ENCODE peak calls at places on chromosomes 1 and 21, in eight cellular contexts. One of them, this sample, is unnamed.

GRCh38 chr1:173208868-173209267 is 1.7 kb upstream of the TNFSF4 start:
- DNase-seq in NT2/D1: no peak
- DNase-seq in tibial nerve: no peak
- DNase-seq in effector memory CD4-positive, alpha-beta T cell: no peak
- DNase-seq in heart left ventricle: no peak
- DNase-seq in hepatocyte: no peak
- DNase-seq in aorta: no peak
- DNase-seq in IMR-90: no peak
- DNase-seq in this sample: no peak

GRCh38 chr1:164576311-164577271 is 17.6 kb downstream of the PBX1 start:
- DNase-seq in heart left ventricle: peak; percentile 41
- DNase-seq in IMR-90: peak; percentile 88
- DNase-seq in effector memory CD4-positive, alpha-beta T cell: no peak
- DNase-seq in aorta: peak; percentile 61
- DNase-seq in hepatocyte: no peak
- DNase-seq in tibial nerve: no peak
- DNase-seq in NT2/D1: no peak
- DNase-seq in this sample: no peak

GRCh38 chr1:38034871-38035270 is 11.7 kb downstream of the POU3F1 start:
- DNase-seq in hepatocyte: no peak
- DNase-seq in NT2/D1: no peak
- DNase-seq in aorta: no peak
- DNase-seq in tibial nerve: no peak
- DNase-seq in effector memory CD4-positive, alpha-beta T cell: no peak
- DNase-seq in IMR-90: no peak
- DNase-seq in heart left ventricle: no peak
- DNase-seq in this sample: no peak

GRCh38 chr1:108050911-108051624 is 86.1 kb upstream of the VAV3 start:
- DNase-seq in tibial nerve: no peak
- DNase-seq in hepatocyte: no peak
- DNase-seq in effector memory CD4-positive, alpha-beta T cell: no peak
- DNase-seq in aorta: no peak
- DNase-seq in IMR-90: no peak
- DNase-seq in NT2/D1: no peak
- DNase-seq in heart left ventricle: no peak
- DNase-seq in this sample: no peak

GRCh38 chr1:47175227-47175934 is 14.5 kb downstream of the PDZK1IP1 start:
- DNase-seq in NT2/D1: peak; percentile 71
- DNase-seq in effector memory CD4-positive, alpha-beta T cell: no peak
- DNase-seq in IMR-90: peak; percentile 54
- DNase-seq in aorta: no peak
- DNase-seq in heart left ventricle: no peak
- DNase-seq in hepatocyte: peak; percentile 79
- DNase-seq in tibial nerve: peak; percentile 74
- DNase-seq in this sample: peak; percentile 31

GRCh38 chr1:241408170-241408569 is 51.2 kb upstream of the RGS7 start:
- DNase-seq in tibial nerve: no peak
- DNase-seq in NT2/D1: no peak
- DNase-seq in effector memory CD4-positive, alpha-beta T cell: no peak
- DNase-seq in heart left ventricle: no peak
- DNase-seq in IMR-90: peak; percentile 43
- DNase-seq in aorta: no peak
- DNase-seq in hepatocyte: peak; percentile 21
- DNase-seq in this sample: no peak

GRCh38 chr1:41349361-41350054 is 11.7 kb upstream of the FOXO6 start:
- DNase-seq in effector memory CD4-positive, alpha-beta T cell: no peak
- DNase-seq in NT2/D1: no peak
- DNase-seq in heart left ventricle: peak; percentile 10
- DNase-seq in aorta: no peak
- DNase-seq in tibial nerve: no peak
- DNase-seq in IMR-90: no peak
- DNase-seq in hepatocyte: no peak
- DNase-seq in this sample: no peak

GRCh38 chr21:31442339-31442738 is 98.3 kb upstream of the TIAM1 start:
- DNase-seq in aorta: no peak
- DNase-seq in tibial nerve: no peak
- DNase-seq in effector memory CD4-positive, alpha-beta T cell: no peak
- DNase-seq in heart left ventricle: no peak
- DNase-seq in NT2/D1: no peak
- DNase-seq in IMR-90: no peak
- DNase-seq in hepatocyte: no peak
- DNase-seq in this sample: no peak

GRCh38 chr1:57623039-57623790 is 199.4 kb upstream of the DAB1 start:
- DNase-seq in effector memory CD4-positive, alpha-beta T cell: no peak
- DNase-seq in heart left ventricle: peak; percentile 41
- DNase-seq in aorta: no peak
- DNase-seq in tibial nerve: no peak
- DNase-seq in hepatocyte: no peak
- DNase-seq in NT2/D1: no peak
- DNase-seq in IMR-90: peak; percentile 22
- DNase-seq in this sample: no peak

GRCh38 chr1:230820568-230820967 is 47.8 kb downstream of the C1orf198 start:
- DNase-seq in effector memory CD4-positive, alpha-beta T cell: no peak
- DNase-seq in IMR-90: no peak
- DNase-seq in NT2/D1: no peak
- DNase-seq in tibial nerve: no peak
- DNase-seq in heart left ventricle: no peak
- DNase-seq in aorta: no peak
- DNase-seq in hepatocyte: no peak
- DNase-seq in this sample: no peak

GRCh38 chr1:55231745-55232144 is 16.6 kb upstream of the USP24 start:
- DNase-seq in aorta: no peak
- DNase-seq in tibial nerve: no peak
- DNase-seq in IMR-90: no peak
- DNase-seq in NT2/D1: no peak
- DNase-seq in heart left ventricle: no peak
- DNase-seq in effector memory CD4-positive, alpha-beta T cell: no peak
- DNase-seq in hepatocyte: no peak
- DNase-seq in this sample: no peak
- H3K9me3 ChIP-seq in aorta: no peaks in the 10 kb centered on the region
- H3K9me3 ChIP-seq in tibial nerve: no peaks in the 10 kb centered on the region
- H3K9me3 ChIP-seq in IMR-90: no peaks in the 10 kb centered on the region
- H3K9me3 ChIP-seq in NT2/D1: peaks cover 11% of the 10 kb centered on the region
- H3K9me3 ChIP-seq in heart left ventricle: no peaks in the 10 kb centered on the region
- H3K9me3 ChIP-seq in effector memory CD4-positive, alpha-beta T cell: no peaks in the 10 kb centered on the region
- H3K9me3 ChIP-seq in hepatocyte: no peaks in the 10 kb centered on the region
- H3K9me3 ChIP-seq in this sample: no peaks in the 10 kb centered on the region

GRCh38 chr1:160642281-160642644 is 4.6 kb downstream of the SLAMF1 start:
- DNase-seq in effector memory CD4-positive, alpha-beta T cell: no peak
- DNase-seq in aorta: no peak
- DNase-seq in heart left ventricle: no peak
- DNase-seq in tibial nerve: no peak
- DNase-seq in IMR-90: no peak
- DNase-seq in NT2/D1: no peak
- DNase-seq in hepatocyte: no peak
- DNase-seq in this sample: no peak
- H3K4me3 ChIP-seq in effector memory CD4-positive, alpha-beta T cell: peak overlapping the region; percentile 78
- H3K4me3 ChIP-seq in aorta: no peak overlapping the region
- H3K4me3 ChIP-seq in heart left ventricle: no peak overlapping the region
- H3K4me3 ChIP-seq in tibial nerve: no peak overlapping the region
- H3K4me3 ChIP-seq in IMR-90: no peak overlapping the region
- H3K4me3 ChIP-seq in NT2/D1: no peak overlapping the region
- H3K4me3 ChIP-seq in hepatocyte: no peak overlapping the region
- H3K4me3 ChIP-seq in this sample: no peak overlapping the region

GRCh38 chr21:39840373-39841097 is 26.7 kb upstream of the PCP4 start:
- DNase-seq in aorta: no peak
- DNase-seq in IMR-90: no peak
- DNase-seq in NT2/D1: no peak
- DNase-seq in hepatocyte: no peak
- DNase-seq in effector memory CD4-positive, alpha-beta T cell: no peak
- DNase-seq in tibial nerve: no peak
- DNase-seq in heart left ventricle: no peak
- DNase-seq in this sample: no peak

GRCh38 chr21:39843483-39843882 is 23.8 kb upstream of the PCP4 start:
- DNase-seq in effector memory CD4-positive, alpha-beta T cell: no peak
- DNase-seq in IMR-90: no peak
- DNase-seq in tibial nerve: no peak
- DNase-seq in heart left ventricle: no peak
- DNase-seq in hepatocyte: no peak
- DNase-seq in aorta: no peak
- DNase-seq in NT2/D1: no peak
- DNase-seq in this sample: no peak

GRCh38 chr21:39834543-39834942 is 32.7 kb upstream of the PCP4 start:
- DNase-seq in aorta: no peak
- DNase-seq in NT2/D1: no peak
- DNase-seq in IMR-90: no peak
- DNase-seq in hepatocyte: no peak
- DNase-seq in effector memory CD4-positive, alpha-beta T cell: no peak
- DNase-seq in tibial nerve: no peak
- DNase-seq in heart left ventricle: no peak
- DNase-seq in this sample: no peak

GRCh38 chr21:39842741-39843146 is 24.5 kb upstream of the PCP4 start:
- DNase-seq in IMR-90: no peak
- DNase-seq in tibial nerve: no peak
- DNase-seq in aorta: no peak
- DNase-seq in hepatocyte: peak; percentile 23
- DNase-seq in heart left ventricle: no peak
- DNase-seq in NT2/D1: no peak
- DNase-seq in effector memory CD4-positive, alpha-beta T cell: no peak
- DNase-seq in this sample: no peak

GRCh38 chr21:39837861-39838359 is 29.3 kb upstream of the PCP4 start:
- DNase-seq in effector memory CD4-positive, alpha-beta T cell: no peak
- DNase-seq in heart left ventricle: no peak
- DNase-seq in aorta: no peak
- DNase-seq in NT2/D1: no peak
- DNase-seq in hepatocyte: peak; percentile 16
- DNase-seq in IMR-90: no peak
- DNase-seq in tibial nerve: no peak
- DNase-seq in this sample: no peak
- H3K9me3 ChIP-seq in effector memory CD4-positive, alpha-beta T cell: no peaks in the 10 kb centered on the region
- H3K9me3 ChIP-seq in heart left ventricle: no peaks in the 10 kb centered on the region
- H3K9me3 ChIP-seq in aorta: no peaks in the 10 kb centered on the region
- H3K9me3 ChIP-seq in NT2/D1: no peaks in the 10 kb centered on the region
- H3K9me3 ChIP-seq in hepatocyte: no peaks in the 10 kb centered on the region
- H3K9me3 ChIP-seq in IMR-90: peaks cover 19% of the 10 kb centered on the region
- H3K9me3 ChIP-seq in tibial nerve: no peaks in the 10 kb centered on the region
- H3K9me3 ChIP-seq in this sample: no peaks in the 10 kb centered on the region

GRCh38 chr21:42924433-42924751 is 1.0 kb downstream of the ERVH48-1 start:
- DNase-seq in aorta: no peak
- DNase-seq in IMR-90: no peak
- DNase-seq in heart left ventricle: no peak
- DNase-seq in effector memory CD4-positive, alpha-beta T cell: no peak
- DNase-seq in NT2/D1: no peak
- DNase-seq in hepatocyte: no peak
- DNase-seq in tibial nerve: no peak
- DNase-seq in this sample: no peak
- H3K4me3 ChIP-seq in aorta: no peak overlapping the region
- H3K4me3 ChIP-seq in IMR-90: no peak overlapping the region
- H3K4me3 ChIP-seq in heart left ventricle: no peak overlapping the region
- H3K4me3 ChIP-seq in effector memory CD4-positive, alpha-beta T cell: no peak overlapping the region
- H3K4me3 ChIP-seq in NT2/D1: peak overlapping the region; percentile 29
- H3K4me3 ChIP-seq in hepatocyte: no peak overlapping the region
- H3K4me3 ChIP-seq in tibial nerve: peak overlapping the region; percentile 25
- H3K4me3 ChIP-seq in this sample: no peak overlapping the region

DNA sequence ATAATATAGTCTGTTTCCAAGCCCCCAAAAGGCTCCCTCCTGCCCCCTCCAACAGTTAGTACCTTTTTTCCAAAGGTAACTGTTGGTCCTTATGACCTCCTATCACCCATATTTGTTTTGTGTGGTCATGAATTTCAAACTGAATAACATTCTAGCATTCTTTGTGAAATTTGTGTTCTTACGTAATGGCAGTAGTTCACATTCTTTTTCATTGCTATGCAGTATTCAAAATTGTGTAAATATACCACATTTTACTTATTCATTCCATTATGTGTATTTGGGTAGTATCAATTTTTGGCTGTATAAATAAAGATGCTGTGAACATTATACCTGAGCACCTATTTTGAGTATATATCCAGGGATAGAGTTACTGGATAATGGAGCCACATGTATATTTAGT is 13.4 kb downstream of the RNF11 start:
- DNase-seq in hepatocyte: no peak
- DNase-seq in aorta: no peak
- DNase-seq in heart left ventricle: no peak
- DNase-seq in tibial nerve: no peak
- DNase-seq in NT2/D1: no peak
- DNase-seq in effector memory CD4-positive, alpha-beta T cell: no peak
- DNase-seq in IMR-90: no peak
- DNase-seq in this sample: no peak
- H3K9me3 ChIP-seq in hepatocyte: no peaks in the 10 kb centered on the region
- H3K9me3 ChIP-seq in aorta: no peaks in the 10 kb centered on the region
- H3K9me3 ChIP-seq in heart left ventricle: no peaks in the 10 kb centered on the region
- H3K9me3 ChIP-seq in tibial nerve: no peaks in the 10 kb centered on the region
- H3K9me3 ChIP-seq in NT2/D1: no peaks in the 10 kb centered on the region
- H3K9me3 ChIP-seq in effector memory CD4-positive, alpha-beta T cell: no peaks in the 10 kb centered on the region
- H3K9me3 ChIP-seq in IMR-90: no peaks in the 10 kb centered on the region
- H3K9me3 ChIP-seq in this sample: no peaks in the 10 kb centered on the region

GRCh38 chr1:223020770-223021169 is 122.3 kb downstream of the TLR5 start:
- DNase-seq in tibial nerve: no peak
- DNase-seq in hepatocyte: no peak
- DNase-seq in heart left ventricle: no peak
- DNase-seq in IMR-90: no peak
- DNase-seq in effector memory CD4-positive, alpha-beta T cell: no peak
- DNase-seq in NT2/D1: no peak
- DNase-seq in aorta: no peak
- DNase-seq in this sample: no peak

GRCh38 chr1:223018534-223018933 is 124.5 kb downstream of the TLR5 start:
- DNase-seq in hepatocyte: no peak
- DNase-seq in NT2/D1: no peak
- DNase-seq in heart left ventricle: no peak
- DNase-seq in effector memory CD4-positive, alpha-beta T cell: no peak
- DNase-seq in IMR-90: no peak
- DNase-seq in tibial nerve: no peak
- DNase-seq in aorta: no peak
- DNase-seq in this sample: no peak

GRCh38 chr1:223023863-223024262 is 119.2 kb downstream of the TLR5 start:
- DNase-seq in effector memory CD4-positive, alpha-beta T cell: no peak
- DNase-seq in tibial nerve: no peak
- DNase-seq in hepatocyte: no peak
- DNase-seq in heart left ventricle: no peak
- DNase-seq in IMR-90: no peak
- DNase-seq in aorta: no peak
- DNase-seq in NT2/D1: no peak
- DNase-seq in this sample: no peak

GRCh38 chr1:223019236-223019635 is 123.8 kb downstream of the TLR5 start:
- DNase-seq in tibial nerve: no peak
- DNase-seq in effector memory CD4-positive, alpha-beta T cell: no peak
- DNase-seq in NT2/D1: no peak
- DNase-seq in hepatocyte: no peak
- DNase-seq in heart left ventricle: no peak
- DNase-seq in IMR-90: no peak
- DNase-seq in aorta: no peak
- DNase-seq in this sample: no peak

GRCh38 chr1:223022641-223023473 is 120.2 kb downstream of the TLR5 start:
- DNase-seq in hepatocyte: peak; percentile 34
- DNase-seq in NT2/D1: peak; percentile 79
- DNase-seq in tibial nerve: no peak
- DNase-seq in IMR-90: no peak
- DNase-seq in aorta: no peak
- DNase-seq in heart left ventricle: peak; percentile 52
- DNase-seq in effector memory CD4-positive, alpha-beta T cell: no peak
- DNase-seq in this sample: no peak
- H3K4me3 ChIP-seq in hepatocyte: no peak overlapping the region
- H3K4me3 ChIP-seq in NT2/D1: peak overlapping the region; percentile 19
- H3K4me3 ChIP-seq in tibial nerve: no peak overlapping the region
- H3K4me3 ChIP-seq in IMR-90: no peak overlapping the region
- H3K4me3 ChIP-seq in aorta: no peak overlapping the region
- H3K4me3 ChIP-seq in heart left ventricle: no peak overlapping the region
- H3K4me3 ChIP-seq in effector memory CD4-positive, alpha-beta T cell: no peak overlapping the region
- H3K4me3 ChIP-seq in this sample: no peak overlapping the region

DNA sequence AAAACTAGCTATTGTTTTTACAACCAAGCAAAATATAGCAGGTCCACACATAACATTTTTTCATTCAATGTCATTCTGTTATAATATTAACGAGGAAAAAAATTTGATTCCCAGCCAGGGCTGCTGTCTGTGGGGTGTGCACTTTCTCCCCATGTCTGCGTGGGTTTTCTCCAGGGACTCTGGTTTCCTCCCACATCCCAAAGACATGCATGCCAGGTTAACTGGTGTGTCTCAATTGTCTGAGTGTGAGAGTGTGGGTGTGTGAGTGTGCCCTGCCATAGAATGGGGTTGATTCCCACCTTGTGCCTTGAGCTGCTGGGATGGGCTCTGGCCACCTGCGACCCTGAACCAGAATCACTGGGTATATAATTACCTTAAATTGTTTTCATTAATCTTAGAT is 60.1 kb downstream of the MAP3K21 start:
- DNase-seq in aorta: no peak
- DNase-seq in IMR-90: no peak
- DNase-seq in hepatocyte: no peak
- DNase-seq in effector memory CD4-positive, alpha-beta T cell: no peak
- DNase-seq in NT2/D1: no peak
- DNase-seq in heart left ventricle: no peak
- DNase-seq in tibial nerve: no peak
- DNase-seq in this sample: no peak
- H3K9me3 ChIP-seq in aorta: no peaks in the 10 kb centered on the region
- H3K9me3 ChIP-seq in IMR-90: no peaks in the 10 kb centered on the region
- H3K9me3 ChIP-seq in hepatocyte: peaks cover 5% of the 10 kb centered on the region
- H3K9me3 ChIP-seq in effector memory CD4-positive, alpha-beta T cell: no peaks in the 10 kb centered on the region
- H3K9me3 ChIP-seq in NT2/D1: no peaks in the 10 kb centered on the region
- H3K9me3 ChIP-seq in heart left ventricle: no peaks in the 10 kb centered on the region
- H3K9me3 ChIP-seq in tibial nerve: no peaks in the 10 kb centered on the region
- H3K9me3 ChIP-seq in this sample: no peaks in the 10 kb centered on the region